ENCODE peak calls at places on chromosomes 1 and 21, in nine cellular contexts. W, P, B, R, L, J, C, U and M are unnamed samples.

GRCh38 chr1:33815061-33815460 is 48.8 kb upstream of the HMGB4 start:
- DNase-seq in W (no peak), P (no peak), B (peak; percentile 13), R (peak; percentile 36), L (no peak), J (no peak), C (peak; percentile 46), U (no peak), M (peak; percentile 54)

GRCh38 chr1:67134692-67135091 is at the start of gene C1orf141:
- DNase-seq in W (peak; percentile 77), P (no peak), B (peak; percentile 39), R (no peak), L (no peak), J (no peak), C (no peak), U (no peak), M (peak; percentile 49)

GRCh38 chr1:62462370-62462769 is 25.5 kb downstream of the USP1 start:
- DNase-seq in W (no peak), P (no peak), B (no peak), R (no peak), L (no peak), J (peak; percentile 12), C (no peak), U (no peak), M (peak; percentile 20)

GRCh38 chr1:181936768-181937581 is 124.5 kb downstream of the ZNF648 start:
- DNase-seq in W (peak; percentile 82), P (peak; percentile 82), B (no peak), R (peak; percentile 65), L (peak; percentile 83), J (peak; percentile 63), C (no peak), U (no peak), M (peak; percentile 38)

GRCh38 chr1:31405578-31406245 is 7.3 kb upstream of the SERINC2 start:
- DNase-seq in W (no peak), P (no peak), B (no peak), R (no peak), L (no peak), J (no peak), C (no peak), U (no peak), M (no peak)

GRCh38 chr21:19648376-19648775 is 1244.8 kb upstream of the TMPRSS15 start:
- DNase-seq in W (no peak), P (no peak), B (no peak), R (peak; percentile 29), L (no peak), J (no peak), C (no peak), U (no peak), M (no peak)

GRCh38 chr1:172449012-172449584 is 5.2 kb upstream of the PIGC start:
- DNase-seq in W (no peak), P (peak; percentile 27), B (no peak), R (peak; percentile 100), L (peak; percentile 76), J (peak; percentile 30), C (no peak), U (no peak), M (peak; percentile 23)

GRCh38 chr1:9835404-9835757 is 11.6 kb upstream of the CLSTN1 start:
- DNase-seq in W (no peak), P (no peak), B (no peak), R (no peak), L (no peak), J (no peak), C (no peak), U (no peak), M (no peak)

GRCh38 chr1:202645097-202645476 is 65.2 kb downstream of the SYT2 start:
- DNase-seq in W (no peak), P (no peak), B (no peak), R (no peak), L (no peak), J (no peak), C (no peak), U (no peak), M (no peak)
- H3K4me2 ChIP-seq in W (peak overlapping the region; percentile 96), P (no peak overlapping the region), B (no peak overlapping the region), R (no peak overlapping the region), L (no peak overlapping the region), J (no peak overlapping the region), C (no peak overlapping the region), U (no peak overlapping the region), M (no peak overlapping the region)

GRCh38 chr1:224302947-224303346 is 27.0 kb downstream of the NVL start:
- DNase-seq in W (no peak), P (no peak), B (no peak), R (peak; percentile 64), L (no peak), J (no peak), C (peak; percentile 30), U (no peak), M (no peak)
- H3K36me3 ChIP-seq in W (peaks cover 22% of the 10 kb centered on the region), P (peaks cover 90% of the 10 kb centered on the region), B (peaks cover 8% of the 10 kb centered on the region), R (peaks cover 48% of the 10 kb centered on the region), L (no peaks in the 10 kb centered on the region), J (peaks cover 44% of the 10 kb centered on the region), C (peaks cover 31% of the 10 kb centered on the region), U (peaks cover 37% of the 10 kb centered on the region), M (peaks cover 44% of the 10 kb centered on the region)

DNA sequence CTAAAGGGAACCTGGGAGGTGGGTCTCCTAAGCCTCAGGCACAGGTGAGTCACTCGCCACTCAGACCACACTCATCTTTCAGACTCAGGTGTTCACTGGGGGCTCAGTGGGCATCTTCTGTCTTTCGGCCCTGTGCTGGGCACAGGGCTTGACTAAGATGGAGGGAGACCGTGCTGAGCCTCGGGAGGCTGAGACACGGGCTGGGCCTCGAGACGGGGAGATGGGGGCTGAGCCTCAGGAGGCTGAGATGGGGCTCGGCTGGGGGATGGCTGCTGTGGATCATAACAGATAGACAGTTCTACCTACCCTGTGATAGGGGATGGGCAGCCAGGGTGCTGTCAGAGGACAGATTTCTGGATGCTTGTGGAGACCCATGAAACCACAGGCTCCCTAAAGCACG is 15.5 kb upstream of the IFNLR1 start:
- DNase-seq in W (no peak), P (no peak), B (no peak), R (peak; percentile 64), L (no peak), J (no peak), C (no peak), U (no peak), M (no peak)
- H3K4me2 ChIP-seq in W (no peak overlapping the region), P (no peak overlapping the region), B (no peak overlapping the region), R (peak overlapping the region; percentile 65), L (no peak overlapping the region), J (no peak overlapping the region), C (no peak overlapping the region), U (no peak overlapping the region), M (no peak overlapping the region)

GRCh38 chr1:206438554-206438953 is 31.7 kb upstream of the IKBKE start:
- DNase-seq in W (no peak), P (no peak), B (no peak), R (no peak), L (no peak), J (no peak), C (no peak), U (no peak), M (no peak)
- H3K36me3 ChIP-seq in W (no peaks in the 10 kb centered on the region), P (peaks cover 36% of the 10 kb centered on the region), B (peaks cover 3% of the 10 kb centered on the region), R (peaks cover 18% of the 10 kb centered on the region), L (no peaks in the 10 kb centered on the region), J (peaks cover 8% of the 10 kb centered on the region), C (peaks cover 37% of the 10 kb centered on the region), U (peaks cover 33% of the 10 kb centered on the region), M (peaks cover 48% of the 10 kb centered on the region)

GRCh38 chr1:167219646-167220536 is 795 bp upstream of the POU2F1 start:
- DNase-seq in W (peak; percentile 97), P (peak; percentile 94), B (peak; percentile 54), R (peak; percentile 93), L (peak; percentile 91), J (peak; percentile 87), C (peak; percentile 25), U (peak; percentile 82), M (peak; percentile 73)
- H3K4me2 ChIP-seq in W (peak overlapping the region; percentile 85), P (peak overlapping the region; percentile 92), B (peak overlapping the region; percentile 97), R (peak overlapping the region; percentile 100), L (peak overlapping the region; percentile 81), J (peak overlapping the region; percentile 99), C (peak overlapping the region; percentile 62), U (peak overlapping the region; percentile 99), M (peak overlapping the region; percentile 91)

DNA sequence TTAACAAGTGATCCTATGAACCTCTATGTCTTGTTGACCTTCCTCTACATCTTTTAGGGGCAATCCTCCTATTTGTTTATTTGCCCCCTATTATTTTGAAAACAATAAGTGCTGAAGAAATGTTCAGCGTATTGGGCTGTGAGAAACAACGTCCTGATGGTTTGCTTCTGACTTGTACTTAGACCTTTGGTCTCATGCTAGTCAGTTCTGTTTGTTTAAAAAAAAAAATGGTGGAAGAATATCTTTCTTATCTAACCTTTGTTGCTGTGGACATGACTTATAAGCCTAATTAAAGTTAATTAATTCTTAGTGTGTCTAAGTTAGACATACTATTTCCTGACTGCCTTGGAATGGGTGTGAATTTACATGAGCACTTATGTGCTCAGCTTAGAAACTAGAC is 20.7 kb downstream of the ATP1A1 start:
- DNase-seq in W (no peak), P (no peak), B (no peak), R (no peak), L (no peak), J (no peak), C (no peak), U (no peak), M (no peak)
- H3K36me3 ChIP-seq in W (peaks cover 9% of the 10 kb centered on the region), P (peaks cover 99% of the 10 kb centered on the region), B (peaks cover 20% of the 10 kb centered on the region), R (peaks cover 92% of the 10 kb centered on the region), L (peaks cover 20% of the 10 kb centered on the region), J (peaks cover 79% of the 10 kb centered on the region), C (peaks cover 60% of the 10 kb centered on the region), U (peaks cover 42% of the 10 kb centered on the region), M (peaks cover 88% of the 10 kb centered on the region)